ENCODE peak calls at places on chromosomes 13 and 19, in six cellular contexts. D is AG09309; G is choroid plexus epithelial cell; I is MM.1S; L is adipocyte; E is CD8-positive, alpha-beta T cell. J is an unnamed sample.

GRCh38 chr19:11123076-11123567 is 32.5 kb downstream of the SPC24 start:
- DNase-seq in D (no peak), G (no peak), I (no peak), L (no peak), E (no peak), J (no peak)

GRCh38 chr19:46287585-46287984 is 9.3 kb upstream of the HIF3A start:
- DNase-seq in D (no peak), G (peak; percentile 35), I (no peak), L (no peak), E (no peak), J (peak; percentile 21)

GRCh38 chr19:45119582-45119981 is 26.6 kb downstream of the PPP1R37 start:
- DNase-seq in D (no peak), G (no peak), I (no peak), L (no peak), E (no peak), J (no peak)

GRCh38 chr13:20125129-20125782 is 35.6 kb downstream of the GJA3 start:
- DNase-seq in D (peak; percentile 25), G (peak; percentile 53), I (no peak), L (peak; percentile 24), E (no peak), J (no peak)

GRCh38 chr13:95723428-95723827 is 46.5 kb downstream of the DNAJC3 start:
- DNase-seq in D (no peak), G (no peak), I (no peak), L (no peak), E (no peak), J (peak; percentile 37)

GRCh38 chr19:2636897-2637683 is 65.4 kb downstream of the GNG7 start:
- DNase-seq in D (no peak), G (peak; percentile 59), I (peak; percentile 66), L (peak; percentile 73), E (peak; percentile 82), J (peak; percentile 50)

GRCh38 chr13:110447058-110447511 is 114.4 kb downstream of the RAB20 start:
- DNase-seq in D (no peak), G (peak; percentile 33), I (no peak), L (peak; percentile 70), E (no peak), J (no peak)

GRCh38 chr19:33785795-33786194 is 10.9 kb upstream of the KCTD15 start:
- DNase-seq in D (no peak), G (peak; percentile 44), I (no peak), L (no peak), E (no peak), J (no peak)

GRCh38 chr13:85509512-85509911 is 289.7 kb downstream of the SLITRK6 start:
- DNase-seq in D (no peak), G (peak; percentile 64), I (no peak), L (peak; percentile 65), E (no peak), J (no peak)

GRCh38 chr19:4066682-4067395 is at the start of gene ZBTB7A:
- DNase-seq in D (no peak), G (peak; percentile 60), I (peak; percentile 71), L (peak; percentile 86), E (peak; percentile 80), J (peak; percentile 82)

GRCh38 chr13:101982903-101983302 is 418.9 kb downstream of the FGF14 start:
- DNase-seq in D (no peak), G (no peak), I (no peak), L (no peak), E (no peak), J (no peak)

GRCh38 chr19:38457690-38458405 is 24.4 kb downstream of the RYR1 start:
- DNase-seq in D (no peak), G (no peak), I (no peak), L (no peak), E (no peak), J (no peak)

GRCh38 chr19:6611441-6611852 is 20.5 kb upstream of the CD70 start:
- DNase-seq in D (peak; percentile 24), G (no peak), I (no peak), L (peak; percentile 69), E (no peak), J (no peak)

GRCh38 chr13:32881792-32882175 is 134.4 kb upstream of the KL start:
- DNase-seq in D (no peak), G (no peak), I (no peak), L (no peak), E (no peak), J (no peak)

GRCh38 chr13:32883501-32883900 is 132.7 kb upstream of the KL start:
- DNase-seq in D (no peak), G (peak; percentile 75), I (no peak), L (peak; percentile 29), E (no peak), J (no peak)

GRCh38 chr13:32893176-32893575 is 123.0 kb upstream of the KL start:
- DNase-seq in D (no peak), G (no peak), I (no peak), L (no peak), E (no peak), J (no peak)

GRCh38 chr13:32889986-32890565 is 126.1 kb upstream of the KL start:
- DNase-seq in D (no peak), G (no peak), I (no peak), L (no peak), E (no peak), J (no peak)

DNA sequence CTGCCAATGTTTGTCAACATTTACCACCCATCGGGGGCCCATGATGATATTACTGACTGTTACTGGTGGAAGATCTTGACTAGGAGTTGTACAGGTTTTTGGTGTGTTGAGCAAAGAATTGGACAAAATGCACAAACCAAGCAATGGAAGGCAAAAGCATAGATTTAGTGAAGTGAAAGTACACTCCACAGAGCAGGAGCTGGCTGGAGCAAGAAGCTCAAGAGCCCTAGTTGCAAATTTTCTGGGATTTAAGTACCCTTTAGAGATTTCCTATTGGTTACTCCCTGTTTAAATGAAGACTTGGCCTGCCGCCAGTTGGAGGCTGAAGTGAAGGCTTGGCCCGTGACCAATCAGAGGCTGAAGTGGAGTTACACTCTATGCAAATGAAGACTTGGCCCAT is 128.6 kb upstream of the KL start:
- DNase-seq in D (no peak), G (no peak), I (no peak), L (no peak), E (no peak), J (no peak)
- H3K4me3 ChIP-seq in D (no peak overlapping the region), G (no peak overlapping the region), I (no peak overlapping the region), L (no peak overlapping the region), E (no peak overlapping the region), J (no peak overlapping the region)

GRCh38 chr19:5341448-5341820 is 822 bp upstream of the PTPRS start:
- DNase-seq in D (no peak), G (no peak), I (no peak), L (no peak), E (no peak), J (no peak)

GRCh38 chr19:5341981-5342380 is 1.4 kb upstream of the PTPRS start:
- DNase-seq in D (no peak), G (no peak), I (no peak), L (no peak), E (no peak), J (no peak)

GRCh38 chr19:5339950-5340636 is 519 bp downstream of the PTPRS start:
- DNase-seq in D (no peak), G (no peak), I (no peak), L (peak; percentile 75), E (peak; percentile 14), J (no peak)

GRCh38 chr19:5339470-5339949 is 1.1 kb downstream of the PTPRS start:
- DNase-seq in D (no peak), G (no peak), I (no peak), L (peak; percentile 34), E (peak; percentile 23), J (no peak)

DNA sequence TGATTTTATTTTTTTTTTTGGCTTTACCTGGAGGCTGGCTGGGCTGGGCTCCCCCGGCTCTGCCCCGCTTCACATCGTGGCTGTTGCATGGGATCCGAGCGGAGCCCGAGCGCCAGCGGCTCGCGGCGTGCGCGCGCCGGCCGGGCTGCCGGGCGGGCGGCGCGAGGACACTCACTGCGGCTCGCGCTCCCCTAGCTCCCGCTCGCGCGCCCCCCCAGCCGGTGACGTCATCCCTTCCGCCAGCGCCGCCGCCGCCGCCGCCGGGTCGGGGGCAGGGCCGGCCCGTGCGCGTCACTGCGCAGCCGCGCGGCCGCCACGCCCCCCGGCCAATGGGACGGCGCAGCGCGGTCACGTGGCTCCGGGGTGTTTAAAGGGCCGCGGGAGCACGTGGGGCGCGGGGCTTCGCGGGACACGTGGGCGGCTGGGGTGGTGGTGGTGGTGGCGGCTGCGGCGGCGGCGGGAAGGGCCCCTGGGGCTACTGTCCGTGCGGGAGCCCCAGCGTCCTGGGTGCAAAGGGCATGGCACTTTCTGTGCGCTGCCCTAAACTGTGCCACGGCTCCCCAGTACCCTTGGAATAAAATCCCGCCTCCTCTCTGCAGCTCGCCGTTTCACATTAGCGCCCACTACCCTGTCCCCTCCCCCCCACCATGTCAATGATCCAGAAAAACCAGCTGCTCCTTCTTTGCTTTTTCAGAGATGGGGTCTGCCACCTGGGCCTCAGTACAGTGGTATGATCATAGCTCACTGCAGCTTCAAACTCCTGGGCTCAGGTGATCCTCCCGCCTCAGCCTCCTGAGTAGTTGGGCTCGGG is at the start of gene PTPRS:
- DNase-seq in D (no peak), G (peak; percentile 78), I (no peak), L (peak; percentile 95), E (peak; percentile 85), J (peak; percentile 47)
- H3K4me3 ChIP-seq in D (peak within 1 kb of the TSS; percentile 67), G (peak within 1 kb of the TSS; percentile 65), I (no peak within 1 kb of the TSS), L (peak within 1 kb of the TSS; percentile 77), E (peak within 1 kb of the TSS; percentile 41), J (peak within 1 kb of the TSS; percentile 63)

GRCh38 chr13:75902166-75903104 is 266.3 kb downstream of the LMO7 start:
- DNase-seq in D (no peak), G (no peak), I (peak; percentile 22), L (no peak), E (no peak), J (no peak)

GRCh38 chr13:75904012-75904411 is 267.9 kb downstream of the LMO7 start:
- DNase-seq in D (no peak), G (no peak), I (no peak), L (no peak), E (no peak), J (no peak)

GRCh38 chr13:75896271-75896670 is 260.1 kb downstream of the LMO7 start:
- DNase-seq in D (no peak), G (no peak), I (no peak), L (peak; percentile 37), E (no peak), J (no peak)

GRCh38 chr13:75906315-75906714 is 270.2 kb downstream of the LMO7 start:
- DNase-seq in D (no peak), G (no peak), I (no peak), L (no peak), E (no peak), J (no peak)

DNA sequence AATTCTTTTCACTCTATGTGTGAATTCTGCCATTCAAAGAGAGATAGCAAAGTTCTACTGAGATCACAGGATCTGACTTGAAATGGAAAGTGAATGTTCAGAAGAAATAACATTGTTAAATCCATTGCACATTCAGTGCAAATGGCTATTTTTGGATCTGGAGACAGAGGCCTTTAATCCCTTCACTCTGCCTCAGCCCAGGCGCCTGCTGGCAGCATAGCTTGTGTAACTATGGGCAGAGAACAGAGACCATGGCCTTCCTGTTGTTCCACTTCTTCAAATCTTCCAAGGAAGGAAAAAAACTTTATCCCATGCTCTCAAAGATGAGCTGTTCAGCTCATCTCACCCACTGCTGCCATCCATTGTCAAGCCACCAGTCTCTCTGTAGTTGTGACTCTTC is 265.4 kb downstream of the LMO7 start:
- DNase-seq in D (no peak), G (no peak), I (no peak), L (no peak), E (no peak), J (no peak)
- H3K4me3 ChIP-seq in D (no peak overlapping the region), G (no peak overlapping the region), I (no peak overlapping the region), L (no peak overlapping the region), E (no peak overlapping the region), J (no peak overlapping the region)

DNA sequence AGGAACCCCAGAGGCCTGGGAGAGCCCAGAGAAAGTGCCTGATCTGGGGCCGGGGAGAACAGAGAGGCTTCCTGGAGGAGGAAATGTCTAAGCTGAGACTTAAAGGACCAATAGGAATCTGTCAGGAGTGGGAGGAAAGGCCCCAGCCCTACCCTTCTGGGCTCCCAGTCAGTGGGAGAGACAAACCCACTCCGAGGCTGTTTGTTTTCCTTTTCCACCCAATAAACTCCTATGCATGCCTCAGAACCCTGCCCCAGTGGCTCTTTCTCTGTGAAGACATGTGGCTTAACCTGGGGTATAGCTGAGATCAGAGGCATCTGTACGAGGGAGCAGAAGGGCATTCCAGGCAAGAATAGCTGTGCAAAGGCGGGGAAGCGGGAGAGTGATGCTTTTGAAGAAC is 1.9 kb downstream of the MEGF8 start:
- DNase-seq in D (no peak), G (no peak), I (no peak), L (no peak), E (no peak), J (no peak)
- H3K4me3 ChIP-seq in D (no peak overlapping the region), G (no peak overlapping the region), I (no peak overlapping the region), L (peak overlapping the region; percentile 97), E (no peak overlapping the region), J (no peak overlapping the region)